ENCODE peak calls at places on chromosomes 12 and 14, in ten cellular contexts. E is psoas muscle, V is fibroblast of mammary gland, Q is lower leg skin, W is ascending aorta, L is testis, M is astrocyte, R is fibroblast of the aortic adventitia, X is activated B cell treated with CpG ODN at 0.5 μM for 24 hours, S is A549. U is an unnamed sample.

GRCh38 chr12:130054803-130055202 is 107.5 kb upstream of the FZD10 start:
- DNase-seq in E (no peak), V (no peak), Q (no peak), W (no peak), L (no peak), M (no peak), R (no peak), X (no peak), S (no peak), U (no peak)

GRCh38 chr14:56801920-56802319 is 8.4 kb downstream of the OTX2 start:
- DNase-seq in E (no peak), V (no peak), Q (no peak), W (no peak), L (no peak), M (no peak), R (no peak), X (no peak), S (no peak), U (no peak)

GRCh38 chr14:105026033-105026785 is 5.3 kb upstream of the CDCA4 start:
- DNase-seq in E (no peak), V (peak), Q (no peak), W (no peak), L (no peak), M (peak), R (no peak), X (no peak), S (no peak), U (no peak)

GRCh38 chr12:88144546-88145468 is 2.7 kb downstream of the TMTC3 start:
- DNase-seq in E (no peak), V (no peak), Q (no peak), W (no peak), L (no peak), M (no peak), R (no peak), X (no peak), S (no peak), U (no peak)

GRCh38 chr12:109393437-109394345 is 46.0 kb downstream of the MYO1H start:
- DNase-seq in E (peak), V (peak), Q (peak), W (no peak), L (peak), M (peak), R (peak), X (no peak), S (peak), U (no peak)

GRCh38 chr12:100724071-100724470 is 70.5 kb upstream of the ANO4 start:
- DNase-seq in E (no peak), V (no peak), Q (no peak), W (no peak), L (no peak), M (no peak), R (no peak), X (no peak), S (no peak), U (no peak)

GRCh38 chr12:6987956-6988573 is 17.4 kb downstream of the EMG1 start:
- DNase-seq in E (no peak), V (no peak), Q (no peak), W (no peak), L (no peak), M (no peak), R (no peak), X (no peak), S (no peak), U (no peak)

GRCh38 chr14:21902561-21903199 is 229.1 kb upstream of the OR4E1 start:
- DNase-seq in E (no peak), V (peak), Q (no peak), W (no peak), L (peak), M (no peak), R (no peak), X (no peak), S (peak), U (peak)

GRCh38 chr12:120488057-120488660 is 7.8 kb upstream of the DYNLL1 start:
- DNase-seq in E (no peak), V (no peak), Q (no peak), W (no peak), L (peak), M (no peak), R (no peak), X (no peak), S (no peak), U (no peak)

GRCh38 chr14:61470261-61470953 is 149.0 kb downstream of the PRKCH start:
- DNase-seq in E (no peak), V (peak), Q (no peak), W (no peak), L (no peak), M (peak), R (peak), X (no peak), S (peak), U (no peak)

GRCh38 chr12:106287364-106287763 is 15.2 kb upstream of the TCP11L2 start:
- DNase-seq in E (no peak), V (no peak), Q (peak), W (no peak), L (no peak), M (peak), R (no peak), X (no peak), S (no peak), U (no peak)

GRCh38 chr14:25884657-25885056 is 713.2 kb downstream of the NOVA1 start:
- DNase-seq in E (no peak), V (no peak), Q (no peak), W (no peak), L (no peak), M (no peak), R (no peak), X (no peak), S (no peak), U (no peak)

GRCh38 chr12:91355150-91356006 is 172.8 kb upstream of the DCN start:
- DNase-seq in E (peak), V (peak), Q (peak), W (peak), L (peak), M (peak), R (peak), X (no peak), S (peak), U (peak)

GRCh38 chr14:22887260-22887989 is 4.4 kb downstream of the REM2 start:
- DNase-seq in E (no peak), V (peak), Q (peak), W (peak), L (peak), M (peak), R (peak), X (no peak), S (peak), U (no peak)

GRCh38 chr12:49198431-49199155 is 9.7 kb upstream of the TUBA1A start:
- DNase-seq in E (peak), V (peak), Q (no peak), W (peak), L (no peak), M (peak), R (peak), X (no peak), S (no peak), U (no peak)

GRCh38 chr12:115398311-115398781 is 714.4 kb upstream of the TBX3 start:
- DNase-seq in E (no peak), V (no peak), Q (no peak), W (no peak), L (no peak), M (no peak), R (no peak), X (no peak), S (peak), U (no peak)

GRCh38 chr12:71846322-71846940 is 6.9 kb downstream of the TBC1D15 start:
- DNase-seq in E (no peak), V (peak), Q (no peak), W (no peak), L (no peak), M (peak), R (peak), X (no peak), S (peak), U (no peak)

GRCh38 chr12:121182222-121182896 is 27.6 kb upstream of the P2RX4 start:
- DNase-seq in E (no peak), V (no peak), Q (no peak), W (no peak), L (no peak), M (no peak), R (no peak), X (no peak), S (no peak), U (no peak)

GRCh38 chr12:67667276-67668073 is 18.9 kb downstream of the DYRK2 start:
- DNase-seq in E (peak), V (peak), Q (peak), W (peak), L (peak), M (no peak), R (peak), X (no peak), S (no peak), U (no peak)

GRCh38 chr12:2650261-2651060 is 144.3 kb upstream of the FKBP4 start:
- DNase-seq in E (no peak), V (no peak), Q (no peak), W (peak), L (no peak), M (no peak), R (no peak), X (no peak), S (no peak), U (no peak)

GRCh38 chr12:47591387-47591786 is 114.4 kb downstream of the RPAP3 start:
- DNase-seq in E (no peak), V (peak), Q (no peak), W (no peak), L (peak), M (peak), R (peak), X (no peak), S (no peak), U (no peak)

GRCh38 chr14:44962573-44963528 is 861 bp downstream of the TOGARAM1 start:
- DNase-seq in E (peak), V (peak), Q (peak), W (peak), L (peak), M (peak), R (peak), X (no peak), S (peak), U (no peak)

GRCh38 chr14:30243157-30243556 is 315.5 kb upstream of the PRKD1 start:
- DNase-seq in E (no peak), V (peak), Q (no peak), W (no peak), L (no peak), M (no peak), R (no peak), X (no peak), S (no peak), U (no peak)

GRCh38 chr12:46569826-46570390 is 197.3 kb upstream of the SLC38A2 start:
- DNase-seq in E (no peak), V (no peak), Q (no peak), W (no peak), L (no peak), M (no peak), R (no peak), X (no peak), S (no peak), U (no peak)

GRCh38 chr12:126353604-126354003 is 1288.4 kb downstream of the AACS start:
- DNase-seq in E (no peak), V (peak), Q (no peak), W (no peak), L (no peak), M (peak), R (peak), X (no peak), S (no peak), U (no peak)

GRCh38 chr12:14256555-14257169 is 108.8 kb upstream of the ATF7IP start:
- DNase-seq in E (peak), V (peak), Q (peak), W (peak), L (peak), M (peak), R (peak), X (no peak), S (peak), U (peak)

GRCh38 chr14:64683264-64683663 is 21.0 kb upstream of the PLEKHG3 start:
- DNase-seq in E (no peak), V (no peak), Q (no peak), W (no peak), L (no peak), M (no peak), R (no peak), X (no peak), S (no peak), U (no peak)

GRCh38 chr12:109433618-109434017 is 43.5 kb downstream of the KCTD10 start:
- DNase-seq in E (peak), V (peak), Q (no peak), W (no peak), L (no peak), M (no peak), R (no peak), X (no peak), S (no peak), U (no peak)

GRCh38 chr12:15122349-15122748 is 98.9 kb downstream of the RERG start:
- DNase-seq in E (no peak), V (peak), Q (no peak), W (no peak), L (peak), M (no peak), R (no peak), X (no peak), S (no peak), U (no peak)

GRCh38 chr12:116319851-116320621 is 42.5 kb upstream of the MED13L start:
- DNase-seq in E (peak), V (peak), Q (peak), W (peak), L (peak), M (peak), R (peak), X (no peak), S (no peak), U (no peak)

GRCh38 chr14:33563492-33563891 is 387.4 kb downstream of the EGLN3 start:
- DNase-seq in E (no peak), V (no peak), Q (no peak), W (no peak), L (no peak), M (peak), R (peak), X (no peak), S (no peak), U (no peak)

GRCh38 chr12:66753810-66754209 is 74.9 kb upstream of the GRIP1 start:
- DNase-seq in E (no peak), V (no peak), Q (no peak), W (no peak), L (no peak), M (no peak), R (no peak), X (no peak), S (no peak), U (no peak)

GRCh38 chr12:26631846-26632245 is 201.1 kb downstream of the ITPR2 start:
- DNase-seq in E (no peak), V (no peak), Q (no peak), W (no peak), L (no peak), M (peak), R (peak), X (no peak), S (no peak), U (no peak)

GRCh38 chr12:8590842-8591545 is 21.7 kb downstream of the AICDA start:
- DNase-seq in E (no peak), V (peak), Q (no peak), W (no peak), L (no peak), M (no peak), R (no peak), X (no peak), S (no peak), U (no peak)
- TF ChIP-seq CTCF in E (no peak), V (no peak), Q (no peak), W (no peak), L (no peak), M (no peak), R (no peak), X (no peak), S (no peak), U (no peak)

GRCh38 chr14:39576726-39577125 is 144.5 kb upstream of the FBXO33 start:
- DNase-seq in E (no peak), V (peak), Q (no peak), W (no peak), L (no peak), M (peak), R (no peak), X (no peak), S (no peak), U (no peak)

GRCh38 chr14:39582028-39582654 is 149.9 kb upstream of the FBXO33 start:
- DNase-seq in E (no peak), V (no peak), Q (no peak), W (no peak), L (no peak), M (no peak), R (no peak), X (no peak), S (no peak), U (no peak)

GRCh38 chr14:39581474-39581873 is 149.2 kb upstream of the FBXO33 start:
- DNase-seq in E (no peak), V (peak), Q (no peak), W (no peak), L (no peak), M (no peak), R (no peak), X (no peak), S (no peak), U (no peak)

DNA sequence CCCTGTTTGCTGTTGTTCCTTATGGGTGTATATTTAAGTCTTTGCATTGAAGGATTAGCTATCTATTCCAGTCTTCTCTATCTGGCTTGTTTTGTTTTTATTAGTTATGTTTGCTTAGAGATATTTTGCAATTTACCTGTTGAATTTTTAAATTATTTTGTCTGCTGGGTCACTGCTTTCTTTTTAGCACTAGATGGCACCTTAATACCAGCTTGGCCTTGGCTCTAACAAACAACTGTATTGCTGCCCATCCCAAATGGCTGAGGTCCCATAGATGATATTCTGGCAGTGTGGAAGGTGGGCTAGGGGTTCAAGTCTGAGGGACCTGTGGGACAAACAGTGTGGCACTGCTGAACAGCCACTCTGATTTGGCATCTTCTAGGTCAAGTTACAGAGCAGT is 144.0 kb upstream of the FBXO33 start:
- DNase-seq in E (no peak), V (no peak), Q (no peak), W (no peak), L (no peak), M (no peak), R (no peak), X (no peak), S (no peak), U (no peak)
- TF ChIP-seq CTCF in E (no peak), V (peak), Q (no peak), W (no peak), L (no peak), M (no peak), R (no peak), X (no peak), S (no peak), U (no peak)

GRCh38 chr12:124609041-124609984 is 41.9 kb upstream of the NCOR2 start:
- DNase-seq in E (peak), V (peak), Q (peak), W (peak), L (peak), M (no peak), R (peak), X (peak), S (peak), U (peak)
- TF ChIP-seq CTCF in E (no peak), V (no peak), Q (no peak), W (no peak), L (no peak), M (no peak), R (no peak), X (no peak), S (no peak), U (no peak)

GRCh38 chr12:452667-453210 is 7.0 kb upstream of the B4GALNT3 start:
- DNase-seq in E (peak), V (no peak), Q (no peak), W (no peak), L (peak), M (no peak), R (no peak), X (no peak), S (no peak), U (peak)
- TF ChIP-seq CTCF in E (no peak), V (no peak), Q (no peak), W (no peak), L (no peak), M (no peak), R (peak), X (no peak), S (no peak), U (no peak)

DNA sequence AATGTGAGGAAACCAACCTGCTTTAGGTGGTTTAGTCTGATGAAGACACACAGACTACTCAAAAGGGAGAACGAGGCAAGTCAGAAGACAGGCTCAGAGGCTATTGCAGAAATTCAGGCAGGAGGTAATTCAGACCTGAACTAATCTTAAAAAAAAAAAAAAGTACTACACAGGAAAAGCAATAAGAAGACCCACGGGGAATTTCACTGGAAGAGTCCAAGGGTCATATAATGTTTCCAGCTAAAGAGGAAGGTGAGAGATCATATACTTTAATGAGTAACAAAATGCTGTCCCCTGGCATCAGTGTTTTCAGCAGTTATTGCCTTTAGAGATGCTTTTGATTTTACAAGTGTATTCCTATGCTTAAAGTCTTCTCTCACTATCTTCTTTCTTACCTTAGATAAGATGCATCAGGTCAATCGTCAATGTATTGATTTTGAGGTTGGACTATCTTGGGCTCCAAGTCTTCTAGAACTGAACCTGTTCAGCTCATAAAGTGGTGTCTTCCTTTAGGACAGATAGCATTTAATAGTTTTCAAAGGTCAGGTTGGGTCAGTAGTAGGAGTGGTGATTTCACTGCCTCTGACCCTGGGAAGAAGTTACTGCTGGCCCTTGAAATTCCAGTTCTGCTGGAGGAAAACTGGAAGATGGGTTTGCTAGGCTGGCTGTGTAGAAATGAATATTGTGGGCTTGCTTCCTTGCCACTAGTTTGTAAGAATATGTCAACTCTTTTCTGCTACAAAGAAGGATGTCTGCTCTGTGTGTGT is 60.0 kb downstream of the FAR2 start:
- DNase-seq in E (no peak), V (no peak), Q (no peak), W (no peak), L (no peak), M (no peak), R (no peak), X (no peak), S (no peak), U (no peak)
- TF ChIP-seq CTCF in E (no peak), V (no peak), Q (no peak), W (no peak), L (no peak), M (no peak), R (no peak), X (no peak), S (no peak), U (no peak)

DNA sequence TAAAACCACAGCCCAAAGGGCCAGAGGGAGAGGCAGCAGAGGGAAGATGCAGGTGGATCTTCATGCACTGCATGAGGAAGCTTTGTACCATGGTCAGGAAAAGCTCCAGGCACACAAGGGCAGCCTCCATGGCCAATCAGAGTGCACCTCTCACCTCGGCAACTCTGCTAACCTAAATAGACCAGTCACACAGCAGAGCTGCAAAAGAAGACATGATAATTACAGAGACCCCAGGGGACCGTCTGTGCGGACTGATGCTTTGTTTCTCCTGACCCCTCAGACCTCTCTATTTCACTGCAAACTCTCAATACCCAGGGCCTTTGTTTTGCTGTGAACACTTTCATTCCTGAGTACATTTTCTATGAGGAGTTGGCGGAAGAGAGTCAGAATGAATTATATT is 10.7 kb upstream of the TCL1B start:
- DNase-seq in E (no peak), V (no peak), Q (no peak), W (no peak), L (no peak), M (no peak), R (no peak), X (no peak), S (no peak), U (no peak)
- TF ChIP-seq CTCF in E (no peak), V (no peak), Q (no peak), W (no peak), L (no peak), M (no peak), R (no peak), X (no peak), S (no peak), U (no peak)

GRCh38 chr14:37669242-37669641 is 73.8 kb downstream of the TTC6 start:
- DNase-seq in E (no peak), V (no peak), Q (no peak), W (no peak), L (no peak), M (no peak), R (no peak), X (no peak), S (no peak), U (no peak)
- TF ChIP-seq CTCF in E (no peak), V (no peak), Q (no peak), W (no peak), L (no peak), M (no peak), R (no peak), X (no peak), S (no peak), U (no peak)

GRCh38 chr14:99749142-99749541 is 44.1 kb upstream of the EML1 start:
- DNase-seq in E (no peak), V (no peak), Q (no peak), W (no peak), L (no peak), M (no peak), R (no peak), X (no peak), S (peak), U (no peak)
- TF ChIP-seq CTCF in E (no peak), V (peak), Q (no peak), W (no peak), L (no peak), M (peak), R (peak), X (no peak), S (no peak), U (no peak)

U was measured in natural killer cell.